ENCODE peak calls at places on chromosomes 7 and 10, in nine cellular contexts. C, S, W, G, V, A, I, J and N are unnamed samples.

GRCh38 chr10:128178319-128178937 is 52.2 kb upstream of the MKI67 start:
- DNase-seq in A (no peak), S (no peak), I (peak), V (peak), C (peak), J (peak), G (peak), W (no peak), N (peak)

GRCh38 chr7:81299272-81299671 is 380.4 kb upstream of the SEMA3C start:
- DNase-seq in I (no peak), W (peak), S (no peak), V (no peak), A (no peak), J (no peak), G (no peak), C (no peak), N (no peak)

GRCh38 chr7:46580756-46581155 is 659.7 kb upstream of the IGFBP3 start:
- DNase-seq in I (no peak), J (no peak), W (no peak), G (no peak), S (no peak), A (no peak), V (no peak), C (no peak), N (no peak)

GRCh38 chr7:119916501-119916900 is 356.5 kb upstream of the KCND2 start:
- DNase-seq in V (no peak), A (no peak), W (no peak), S (no peak), J (no peak), I (no peak), C (no peak), G (no peak), N (no peak)

GRCh38 chr10:113854757-113855626 is 531 bp downstream of the NHLRC2 start:
- DNase-seq in C (peak), A (no peak), S (peak), J (peak), I (peak), G (peak), W (no peak), V (peak), N (peak)

GRCh38 chr7:21911341-21911875 is 34.3 kb downstream of the CDCA7L start:
- DNase-seq in V (no peak), S (no peak), C (no peak), G (no peak), A (no peak), I (no peak), J (no peak), W (no peak), N (no peak)

GRCh38 chr7:1247527-1248041 is 14.9 kb downstream of the UNCX start:
- DNase-seq in S (no peak), W (no peak), G (peak), A (no peak), J (no peak), C (peak), I (no peak), V (no peak), N (peak)

GRCh38 chr10:13745271-13745670 is 158.5 kb downstream of the PRPF18 start:
- DNase-seq in C (no peak), S (no peak), I (no peak), V (no peak), J (no peak), A (no peak), W (no peak), G (no peak), N (no peak)

GRCh38 chr7:49112647-49113046 is 188.3 kb downstream of the CDC14C start:
- DNase-seq in A (no peak), S (no peak), V (no peak), W (no peak), G (no peak), C (no peak), I (no peak), J (no peak), N (no peak)

GRCh38 chr7:50622821-50623220 is 57.6 kb upstream of the DDC start:
- DNase-seq in S (no peak), V (no peak), W (no peak), J (no peak), A (no peak), G (no peak), C (no peak), I (no peak), N (no peak)

GRCh38 chr7:29723599-29723998 is 82.7 kb upstream of the WIPF3 start:
- DNase-seq in A (no peak), I (no peak), V (no peak), G (no peak), W (no peak), J (no peak), C (no peak), S (no peak), N (no peak)

GRCh38 chr7:137501561-137501960 is 158.0 kb upstream of the PTN start:
- DNase-seq in G (no peak), I (no peak), W (no peak), S (no peak), V (no peak), A (no peak), C (no peak), J (no peak), N (no peak)

GRCh38 chr7:131051304-131051703 is 276.4 kb upstream of the MKLN1 start:
- DNase-seq in G (no peak), S (no peak), C (no peak), I (no peak), W (no peak), J (no peak), A (no peak), V (no peak), N (no peak)

GRCh38 chr10:73653701-73654100 is 2.1 kb downstream of the SYNPO2L start:
- DNase-seq in A (no peak), J (peak), S (no peak), I (no peak), W (no peak), C (no peak), V (no peak), G (no peak), N (no peak)

GRCh38 chr7:94332571-94332970 is 62.1 kb upstream of the COL1A2 start:
- DNase-seq in G (no peak), A (no peak), I (no peak), J (no peak), C (no peak), S (no peak), W (no peak), V (no peak), N (no peak)

GRCh38 chr7:125670926-125671572 is 741.4 kb upstream of the POT1 start:
- DNase-seq in C (no peak), A (no peak), G (no peak), W (no peak), V (no peak), I (no peak), J (peak), S (no peak), N (no peak)

GRCh38 chr7:36594445-36594844 is 129.8 kb downstream of the AOAH start:
- DNase-seq in A (no peak), J (no peak), S (no peak), C (no peak), I (no peak), V (no peak), W (no peak), G (no peak), N (no peak)

GRCh38 chr10:35217458-35217857 is 90.8 kb downstream of the CREM start:
- DNase-seq in A (no peak), V (no peak), W (no peak), C (no peak), G (no peak), I (no peak), J (no peak), S (no peak), N (no peak)

GRCh38 chr7:75737856-75738603 is 711 bp downstream of the HIP1 start:
- DNase-seq in C (peak), G (peak), V (peak), A (peak), J (peak), I (peak), S (no peak), W (no peak), N (peak)

GRCh38 chr10:34580643-34581042 is 234.5 kb downstream of the PARD3 start:
- DNase-seq in A (no peak), W (no peak), G (no peak), S (no peak), C (no peak), J (no peak), I (no peak), V (no peak), N (no peak)

GRCh38 chr10:70672165-70672992 is at the start of gene ADAMTS14:
- DNase-seq in S (no peak), V (peak), C (peak), W (no peak), A (no peak), J (no peak), G (peak), I (no peak), N (peak)

GRCh38 chr10:43315096-43315495 is 48.2 kb upstream of the RASGEF1A start:
- DNase-seq in S (no peak), G (no peak), W (no peak), C (no peak), J (no peak), I (no peak), A (no peak), V (no peak), N (no peak)

GRCh38 chr7:108455524-108455832 is 758 bp downstream of the NRCAM start:
- DNase-seq in I (no peak), G (no peak), J (no peak), S (no peak), W (no peak), V (no peak), C (no peak), A (no peak), N (no peak)

GRCh38 chr7:135128931-135129330 is 18.9 kb upstream of the TMEM140 start:
- DNase-seq in G (no peak), V (no peak), I (no peak), C (no peak), A (no peak), W (no peak), S (no peak), J (no peak), N (no peak)

GRCh38 chr7:32539917-32540544 is 44.7 kb downstream of the AVL9 start:
- DNase-seq in W (no peak), S (no peak), I (no peak), G (no peak), J (no peak), A (no peak), V (no peak), C (no peak), N (no peak)

GRCh38 chr7:5497158-5498103 is 73.8 kb upstream of the TNRC18 start:
- DNase-seq in S (no peak), I (no peak), J (no peak), A (no peak), W (no peak), V (no peak), C (no peak), G (no peak), N (no peak)

GRCh38 chr7:116423499-116423898 is 76.0 kb upstream of the CAV2 start:
- DNase-seq in C (no peak), I (no peak), S (no peak), A (no peak), W (no peak), J (no peak), V (no peak), G (no peak), N (no peak)

GRCh38 chr10:72557362-72557761 is 68.5 kb downstream of the MICU1 start:
- DNase-seq in G (no peak), S (no peak), C (no peak), I (no peak), V (no peak), J (no peak), A (no peak), W (peak), N (no peak)

GRCh38 chr7:145036592-145037386 is 200.9 kb upstream of the TPK1 start:
- DNase-seq in I (peak), C (peak), A (no peak), V (peak), W (no peak), G (peak), S (no peak), J (peak), N (peak)

GRCh38 chr10:44799971-44800370 is 111.2 kb upstream of the TMEM72 start:
- DNase-seq in V (no peak), A (no peak), J (no peak), I (no peak), S (no peak), C (no peak), G (no peak), W (no peak), N (no peak)

GRCh38 chr10:59807629-59808620 is 54.7 kb upstream of the MRLN start:
- DNase-seq in V (no peak), A (no peak), C (no peak), G (no peak), J (no peak), I (no peak), S (no peak), W (no peak), N (no peak)
- TF ChIP-seq CTCF in V (no peak), A (no peak), C (no peak), G (no peak), J (no peak), I (no peak), S (no peak), W (no peak), N (no peak)

GRCh38 chr7:157235357-157236018 is 96.8 kb downstream of the UBE3C start:
- DNase-seq in J (no peak), G (no peak), W (no peak), I (no peak), V (no peak), C (no peak), S (no peak), A (no peak), N (no peak)

GRCh38 chr7:157239571-157240270 is 97.1 kb upstream of the DNAJB6 start:
- DNase-seq in I (no peak), G (no peak), J (no peak), C (no peak), W (no peak), V (no peak), S (no peak), A (no peak), N (no peak)

GRCh38 chr7:157241631-157242030 is 95.2 kb upstream of the DNAJB6 start:
- DNase-seq in I (no peak), S (no peak), V (no peak), J (no peak), A (no peak), C (no peak), W (no peak), G (no peak), N (no peak)

GRCh38 chr7:157234271-157234670 is 95.5 kb downstream of the UBE3C start:
- DNase-seq in J (no peak), W (no peak), S (no peak), V (no peak), A (no peak), I (no peak), G (no peak), C (no peak), N (no peak)

DNA sequence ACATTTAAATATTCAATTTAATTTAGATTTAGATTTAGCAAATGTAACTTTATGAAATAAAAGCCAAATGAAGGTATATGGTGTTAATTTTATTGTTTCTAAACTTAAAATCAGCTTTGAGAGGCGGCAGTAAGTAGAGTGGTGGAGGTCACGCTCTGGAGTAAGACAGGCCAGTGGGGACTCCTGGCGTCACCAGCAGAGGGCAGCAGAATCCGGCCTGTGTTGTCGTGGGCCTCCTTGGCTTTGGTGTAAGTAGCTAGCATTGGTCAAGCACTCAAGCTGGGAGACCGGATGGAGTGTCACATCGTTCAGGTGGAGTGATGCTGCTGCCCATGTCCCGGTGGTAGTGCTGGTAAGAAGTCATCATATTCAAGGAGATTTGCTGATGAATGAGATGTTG is 98.7 kb upstream of the DNAJB6 start:
- DNase-seq in W (no peak), V (no peak), G (peak), A (no peak), I (no peak), S (no peak), J (no peak), C (no peak), N (no peak)
- TF ChIP-seq CTCF in W (no peak), V (no peak), G (peak), A (no peak), I (no peak), S (no peak), J (peak), C (no peak), N (no peak)

GRCh38 chr10:23693398-23693797 is 254.5 kb downstream of the OTUD1 start:
- DNase-seq in C (peak), I (no peak), J (no peak), A (no peak), G (peak), V (peak), W (no peak), S (no peak), N (peak)
- TF ChIP-seq CTCF in C (peak), I (no peak), J (no peak), A (no peak), G (no peak), V (peak), W (no peak), S (no peak), N (peak)

GRCh38 chr7:149494738-149495368 is 2.8 kb downstream of the ZNF746 start:
- DNase-seq in C (no peak), G (no peak), V (no peak), A (no peak), S (no peak), I (no peak), J (no peak), W (peak), N (no peak)

GRCh38 chr7:149493366-149493765 is 4.2 kb downstream of the ZNF746 start:
- DNase-seq in I (no peak), G (no peak), C (no peak), A (no peak), W (no peak), J (no peak), S (no peak), V (no peak), N (no peak)

GRCh38 chr7:149490083-149490482 is 7.5 kb downstream of the ZNF746 start:
- DNase-seq in G (no peak), S (no peak), W (no peak), I (no peak), V (no peak), C (no peak), A (no peak), J (no peak), N (no peak)

DNA sequence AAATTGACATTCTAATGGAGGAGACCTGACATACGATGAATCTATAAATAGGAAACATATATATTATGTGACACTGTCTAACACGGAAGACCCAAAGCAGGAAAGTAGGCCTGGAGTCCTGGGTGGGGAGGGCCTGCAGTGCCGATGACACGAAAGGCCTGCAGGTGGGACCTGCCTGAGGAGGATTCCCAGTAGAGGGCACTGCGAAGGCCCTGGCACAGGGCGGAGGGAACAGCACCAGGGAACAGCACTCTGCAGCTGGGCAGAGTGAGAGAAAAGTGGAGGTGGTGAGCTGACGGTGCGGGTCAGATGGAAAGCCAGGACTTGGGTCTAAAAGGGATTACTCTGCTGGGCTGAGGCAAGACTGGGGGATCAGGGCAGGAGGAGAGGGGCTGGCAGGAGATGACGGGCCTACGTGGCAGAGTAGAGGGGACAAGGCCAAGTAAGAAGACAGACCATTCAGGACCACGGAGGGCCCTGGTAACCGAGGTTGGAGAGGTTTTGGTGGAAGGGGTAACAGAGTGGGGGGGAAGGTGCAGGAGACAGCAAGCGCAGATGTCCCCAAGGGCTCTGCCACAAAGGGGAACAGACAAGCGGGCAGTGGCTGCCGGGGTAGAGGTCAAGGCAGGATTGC is 8.1 kb downstream of the ZNF746 start:
- DNase-seq in J (no peak), A (no peak), I (no peak), V (no peak), C (no peak), S (no peak), W (no peak), G (peak), N (no peak)
- TF ChIP-seq CTCF in J (peak), A (no peak), I (no peak), V (no peak), C (no peak), S (no peak), W (no peak), G (no peak), N (no peak)

GRCh38 chr10:49115015-49115795 is at the start of gene VSTM4:
- DNase-seq in W (peak), J (no peak), V (peak), I (no peak), C (peak), S (no peak), G (peak), A (no peak), N (peak)
- TF ChIP-seq CTCF in W (peak), J (no peak), V (no peak), I (no peak), C (no peak), S (no peak), G (no peak), A (no peak), N (no peak)

DNA sequence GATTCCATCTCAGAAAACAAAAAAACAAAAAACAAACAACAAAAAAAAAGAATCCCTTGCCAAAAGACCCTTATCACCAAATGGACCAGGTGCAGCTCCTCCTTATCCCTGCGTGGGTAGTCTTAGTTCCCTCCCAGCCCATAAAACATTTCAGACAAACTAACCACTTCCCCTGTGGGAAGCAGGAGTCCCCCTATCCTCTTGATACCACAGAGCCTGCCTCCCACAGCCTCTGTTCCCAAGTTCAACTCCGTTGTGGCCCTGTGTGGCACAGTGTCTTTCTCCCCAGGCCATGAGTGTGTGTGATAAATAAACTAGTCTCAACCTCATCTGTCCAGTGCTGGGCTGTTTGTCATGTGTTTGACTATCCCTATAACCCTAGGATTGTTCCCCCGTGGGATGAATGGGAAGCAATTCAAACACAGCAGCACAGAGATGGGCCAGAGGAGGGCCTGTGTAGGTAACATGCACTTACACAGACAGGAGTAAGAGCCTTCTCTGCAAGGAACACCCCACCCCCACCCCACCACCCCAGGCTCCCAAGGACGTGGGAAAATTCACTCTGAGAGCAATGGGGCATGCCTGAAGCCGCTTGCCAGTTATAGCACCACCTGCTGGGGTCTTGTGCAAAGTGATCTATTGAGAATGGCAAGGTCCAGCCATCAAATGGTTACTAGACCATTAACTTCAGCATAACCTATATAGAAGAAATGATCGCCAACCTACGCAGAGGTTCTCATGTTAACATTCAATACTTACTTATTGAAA is 147.1 kb upstream of the GHITM start:
- DNase-seq in S (no peak), W (no peak), C (peak), V (peak), G (peak), A (no peak), J (peak), I (no peak), N (peak)
- TF ChIP-seq CTCF in S (no peak), W (no peak), C (peak), V (peak), G (peak), A (no peak), J (peak), I (no peak), N (peak)

DNA sequence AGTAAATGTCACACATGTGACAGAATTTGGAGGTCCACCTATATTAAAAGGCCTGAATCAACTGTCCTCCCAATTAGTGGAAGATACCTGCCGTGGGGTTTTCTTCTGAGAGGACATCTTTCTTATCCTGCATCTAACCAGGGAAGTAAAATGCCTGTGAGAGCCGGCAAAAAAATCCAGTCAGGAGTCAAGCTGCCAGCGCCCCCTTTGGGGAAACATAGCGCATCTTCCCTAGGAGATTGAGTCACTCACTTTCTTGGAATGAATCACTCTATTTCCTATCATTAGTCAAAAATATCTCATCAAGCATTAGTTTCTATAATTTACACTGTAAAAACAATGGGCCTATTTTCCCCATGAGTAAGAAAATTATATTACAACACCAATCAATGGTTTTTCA is 66.4 kb upstream of the ANK3 start:
- DNase-seq in V (peak), J (no peak), S (no peak), A (no peak), G (peak), I (no peak), W (no peak), C (no peak), N (no peak)
- TF ChIP-seq CTCF in V (no peak), J (peak), S (no peak), A (no peak), G (peak), I (no peak), W (peak), C (peak), N (no peak)